ENCODE peak calls at places on chromosomes 16 and 17, in ten cellular contexts. One of them, this sample, is unnamed. For H3K4me1, the result is how much of the 10 kb centered on the place peaks cover.

GRCh38 chr17:2027528-2028233 is 2.3 kb upstream of the DPH1 start:
- DNase-seq in uterus: no peak
- DNase-seq in K562: no peak
- DNase-seq in stomach: no peak
- DNase-seq in spleen: no peak
- DNase-seq in heart left ventricle: no peak
- DNase-seq in ovary: peak
- DNase-seq in HCT116: no peak
- DNase-seq in A549: no peak
- DNase-seq in Peyer's patch: no peak
- DNase-seq in this sample: peak

GRCh38 chr16:72924918-72925630 is 122.9 kb downstream of the ZFHX3 start:
- DNase-seq in uterus: no peak
- DNase-seq in K562: no peak
- DNase-seq in stomach: peak
- DNase-seq in spleen: peak
- DNase-seq in heart left ventricle: no peak
- DNase-seq in ovary: no peak
- DNase-seq in HCT116: no peak
- DNase-seq in A549: no peak
- DNase-seq in Peyer's patch: no peak
- DNase-seq in this sample: no peak

GRCh38 chr16:50845296-50845695 is 103.4 kb downstream of the CYLD start:
- DNase-seq in uterus: no peak
- DNase-seq in K562: no peak
- DNase-seq in stomach: no peak
- DNase-seq in spleen: no peak
- DNase-seq in heart left ventricle: no peak
- DNase-seq in ovary: no peak
- DNase-seq in HCT116: no peak
- DNase-seq in A549: no peak
- DNase-seq in Peyer's patch: no peak
- DNase-seq in this sample: no peak

GRCh38 chr17:67629963-67630320 is 87.8 kb upstream of the NOL11 start:
- DNase-seq in uterus: no peak
- DNase-seq in K562: no peak
- DNase-seq in stomach: no peak
- DNase-seq in spleen: no peak
- DNase-seq in heart left ventricle: no peak
- DNase-seq in ovary: no peak
- DNase-seq in HCT116: peak
- DNase-seq in A549: peak
- DNase-seq in Peyer's patch: no peak
- DNase-seq in this sample: no peak

GRCh38 chr17:53058031-53058430 is 764.7 kb upstream of the KIF2B start:
- DNase-seq in uterus: no peak
- DNase-seq in K562: no peak
- DNase-seq in stomach: no peak
- DNase-seq in spleen: no peak
- DNase-seq in heart left ventricle: no peak
- DNase-seq in ovary: no peak
- DNase-seq in HCT116: no peak
- DNase-seq in A549: no peak
- DNase-seq in Peyer's patch: no peak
- DNase-seq in this sample: no peak

GRCh38 chr17:43939886-43940285 is 2.4 kb downstream of the PPY start:
- DNase-seq in uterus: no peak
- DNase-seq in K562: no peak
- DNase-seq in stomach: no peak
- DNase-seq in spleen: no peak
- DNase-seq in heart left ventricle: no peak
- DNase-seq in ovary: no peak
- DNase-seq in HCT116: no peak
- DNase-seq in A549: no peak
- DNase-seq in Peyer's patch: no peak
- DNase-seq in this sample: no peak

GRCh38 chr17:42329025-42329976 is 41.0 kb downstream of the STAT5A start:
- DNase-seq in uterus: no peak
- DNase-seq in K562: no peak
- DNase-seq in stomach: no peak
- DNase-seq in spleen: no peak
- DNase-seq in heart left ventricle: no peak
- DNase-seq in ovary: no peak
- DNase-seq in HCT116: no peak
- DNase-seq in A549: peak
- DNase-seq in Peyer's patch: no peak
- DNase-seq in this sample: no peak

GRCh38 chr16:30535106-30535776 is 583 bp upstream of the ZNF747 start:
- DNase-seq in uterus: no peak
- DNase-seq in K562: no peak
- DNase-seq in stomach: no peak
- DNase-seq in spleen: no peak
- DNase-seq in heart left ventricle: no peak
- DNase-seq in ovary: no peak
- DNase-seq in HCT116: no peak
- DNase-seq in A549: no peak
- DNase-seq in Peyer's patch: no peak
- DNase-seq in this sample: no peak

GRCh38 chr17:33564146-33564545 is 271.1 kb upstream of the ASIC2 start:
- DNase-seq in uterus: no peak
- DNase-seq in K562: no peak
- DNase-seq in stomach: no peak
- DNase-seq in spleen: no peak
- DNase-seq in heart left ventricle: no peak
- DNase-seq in ovary: no peak
- DNase-seq in HCT116: no peak
- DNase-seq in A549: no peak
- DNase-seq in Peyer's patch: no peak
- DNase-seq in this sample: no peak

GRCh38 chr17:76635039-76635438 is 8.5 kb downstream of the ST6GALNAC1 start:
- DNase-seq in uterus: no peak
- DNase-seq in K562: no peak
- DNase-seq in stomach: no peak
- DNase-seq in spleen: no peak
- DNase-seq in heart left ventricle: no peak
- DNase-seq in ovary: no peak
- DNase-seq in HCT116: no peak
- DNase-seq in A549: no peak
- DNase-seq in Peyer's patch: no peak
- DNase-seq in this sample: no peak

GRCh38 chr17:41893384-41893783 is 25.4 kb downstream of the ACLY start:
- DNase-seq in uterus: no peak
- DNase-seq in K562: no peak
- DNase-seq in stomach: no peak
- DNase-seq in spleen: no peak
- DNase-seq in heart left ventricle: no peak
- DNase-seq in ovary: no peak
- DNase-seq in HCT116: no peak
- DNase-seq in A549: no peak
- DNase-seq in Peyer's patch: no peak
- DNase-seq in this sample: no peak

GRCh38 chr17:4881761-4882555 is 17.4 kb upstream of the C17orf107 start:
- DNase-seq in uterus: no peak
- DNase-seq in K562: peak
- DNase-seq in stomach: peak
- DNase-seq in spleen: peak
- DNase-seq in heart left ventricle: peak
- DNase-seq in ovary: peak
- DNase-seq in HCT116: no peak
- DNase-seq in A549: peak
- DNase-seq in Peyer's patch: peak
- DNase-seq in this sample: no peak

GRCh38 chr17:55053855-55054254 is 85.3 kb downstream of the STXBP4 start:
- DNase-seq in uterus: no peak
- DNase-seq in K562: no peak
- DNase-seq in stomach: no peak
- DNase-seq in spleen: no peak
- DNase-seq in heart left ventricle: no peak
- DNase-seq in ovary: no peak
- DNase-seq in HCT116: no peak
- DNase-seq in A549: peak
- DNase-seq in Peyer's patch: no peak
- DNase-seq in this sample: no peak

GRCh38 chr16:8589293-8590160 is 784 bp downstream of the TMEM114 start:
- DNase-seq in uterus: no peak
- DNase-seq in K562: no peak
- DNase-seq in stomach: no peak
- DNase-seq in spleen: no peak
- DNase-seq in heart left ventricle: no peak
- DNase-seq in ovary: no peak
- DNase-seq in HCT116: no peak
- DNase-seq in A549: no peak
- DNase-seq in Peyer's patch: no peak
- DNase-seq in this sample: no peak

GRCh38 chr17:19345067-19345460 is 17.5 kb downstream of the B9D1 start:
- DNase-seq in uterus: peak
- DNase-seq in K562: no peak
- DNase-seq in stomach: no peak
- DNase-seq in spleen: peak
- DNase-seq in heart left ventricle: no peak
- DNase-seq in ovary: no peak
- DNase-seq in HCT116: no peak
- DNase-seq in A549: no peak
- DNase-seq in Peyer's patch: no peak
- DNase-seq in this sample: peak

GRCh38 chr16:4837733-4838501 is 9.2 kb downstream of the GLYR1 start:
- DNase-seq in uterus: no peak
- DNase-seq in K562: no peak
- DNase-seq in stomach: no peak
- DNase-seq in spleen: no peak
- DNase-seq in heart left ventricle: no peak
- DNase-seq in ovary: no peak
- DNase-seq in HCT116: no peak
- DNase-seq in A549: no peak
- DNase-seq in Peyer's patch: no peak
- DNase-seq in this sample: no peak

GRCh38 chr17:49229076-49229804 is 1.3 kb downstream of the PHOSPHO1 start:
- DNase-seq in uterus: no peak
- DNase-seq in K562: no peak
- DNase-seq in stomach: no peak
- DNase-seq in spleen: no peak
- DNase-seq in heart left ventricle: no peak
- DNase-seq in ovary: no peak
- DNase-seq in HCT116: no peak
- DNase-seq in A549: no peak
- DNase-seq in Peyer's patch: no peak
- DNase-seq in this sample: no peak
- TF ChIP-seq POLR2A in uterus: no peak
- TF ChIP-seq POLR2A in K562: no peak
- TF ChIP-seq POLR2A in stomach: no peak
- TF ChIP-seq POLR2A in spleen: no peak
- TF ChIP-seq POLR2A in heart left ventricle: no peak
- TF ChIP-seq POLR2A in ovary: no peak
- TF ChIP-seq POLR2A in HCT116: no peak
- TF ChIP-seq POLR2A in A549: no peak
- TF ChIP-seq POLR2A in Peyer's patch: no peak
- TF ChIP-seq POLR2A in this sample: no peak

DNA sequence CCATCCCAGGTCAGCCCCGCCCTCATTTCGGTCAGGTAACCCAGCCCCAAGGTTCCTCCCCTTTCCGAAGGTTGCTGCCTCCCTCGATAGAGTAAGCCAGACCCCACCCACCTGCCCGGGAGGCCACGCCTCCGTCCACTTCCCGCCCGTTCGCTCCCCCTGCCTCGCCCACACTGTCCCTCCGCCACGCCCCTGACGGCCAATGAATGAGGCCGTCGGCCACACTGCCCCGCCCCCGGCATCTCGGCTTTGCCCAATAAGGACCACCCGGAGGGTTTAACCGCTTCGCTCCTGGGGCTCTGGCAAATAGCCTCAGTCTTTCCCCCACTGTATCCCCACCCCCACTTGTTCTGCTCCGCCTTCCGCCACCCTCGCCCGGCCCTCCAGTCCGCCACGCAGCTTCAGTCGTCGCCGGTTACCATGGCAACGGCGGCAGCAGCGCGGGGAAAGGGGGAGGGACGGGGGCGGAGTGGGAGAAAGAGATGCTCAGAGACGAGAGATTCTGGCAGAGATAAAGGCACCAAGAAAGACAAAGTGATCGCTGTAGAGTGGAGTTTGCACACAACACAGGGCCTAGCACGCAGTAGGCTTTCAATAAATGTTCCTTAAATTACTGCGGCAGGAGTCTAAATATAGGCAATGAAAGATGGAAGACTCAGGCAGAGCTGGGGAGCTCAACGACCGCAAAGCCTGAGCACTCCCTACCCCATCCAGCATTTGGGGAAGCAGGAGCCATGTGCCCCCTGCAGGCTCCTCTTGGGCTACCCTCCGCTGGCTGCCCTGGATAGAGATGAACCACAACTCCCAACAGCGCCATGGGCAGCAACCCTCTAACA is 5.1 kb downstream of the DLG4 start:
- DNase-seq in uterus: peak
- DNase-seq in K562: peak
- DNase-seq in stomach: peak
- DNase-seq in spleen: peak
- DNase-seq in heart left ventricle: peak
- DNase-seq in ovary: peak
- DNase-seq in HCT116: peak
- DNase-seq in A549: peak
- DNase-seq in Peyer's patch: peak
- DNase-seq in this sample: peak
- H3K4me1 ChIP-seq in uterus: under half
- H3K4me1 ChIP-seq in K562: under half
- H3K4me1 ChIP-seq in stomach: under half
- H3K4me1 ChIP-seq in spleen: half or more
- H3K4me1 ChIP-seq in heart left ventricle: half or more
- H3K4me1 ChIP-seq in ovary: under half
- H3K4me1 ChIP-seq in HCT116: half or more
- H3K4me1 ChIP-seq in A549: under half
- H3K4me1 ChIP-seq in Peyer's patch: under half
- H3K4me1 ChIP-seq in this sample: under half

DNA sequence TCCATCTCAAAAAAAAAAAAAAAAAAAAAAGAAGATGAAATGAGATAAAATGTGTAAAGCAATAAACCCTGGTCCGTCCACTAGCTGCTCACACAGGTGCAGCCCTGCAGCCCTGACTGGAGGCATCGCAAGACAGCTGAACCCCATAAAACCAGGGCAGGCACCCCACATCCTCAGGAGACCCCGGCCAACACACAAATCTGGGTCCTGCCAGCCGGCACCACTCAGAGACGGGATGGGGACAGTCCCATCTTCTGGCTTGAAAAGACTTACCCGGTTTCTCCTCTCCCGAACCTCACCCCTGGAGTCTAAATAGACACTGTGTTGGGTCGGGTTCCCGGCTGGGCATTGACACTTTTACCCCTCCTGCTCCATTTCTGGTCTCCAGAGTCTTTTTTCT is 52.7 kb upstream of the TNRC6C start:
- DNase-seq in uterus: no peak
- DNase-seq in K562: no peak
- DNase-seq in stomach: no peak
- DNase-seq in spleen: no peak
- DNase-seq in heart left ventricle: no peak
- DNase-seq in ovary: no peak
- DNase-seq in HCT116: no peak
- DNase-seq in A549: no peak
- DNase-seq in Peyer's patch: no peak
- DNase-seq in this sample: no peak
- TF ChIP-seq CTCF in uterus: no peak
- TF ChIP-seq CTCF in K562: no peak
- TF ChIP-seq CTCF in stomach: no peak
- TF ChIP-seq CTCF in spleen: no peak
- TF ChIP-seq CTCF in heart left ventricle: no peak
- TF ChIP-seq CTCF in ovary: no peak
- TF ChIP-seq CTCF in HCT116: no peak
- TF ChIP-seq CTCF in A549: no peak
- TF ChIP-seq CTCF in Peyer's patch: no peak
- TF ChIP-seq CTCF in this sample: no peak

GRCh38 chr17:80219777-80220708 is at the start of the genes SGSH and SLC26A11:
- DNase-seq in uterus: peak
- DNase-seq in K562: peak
- DNase-seq in stomach: peak
- DNase-seq in spleen: peak
- DNase-seq in heart left ventricle: peak
- DNase-seq in ovary: peak
- DNase-seq in HCT116: peak
- DNase-seq in A549: peak
- DNase-seq in Peyer's patch: peak
- DNase-seq in this sample: peak
- TF ChIP-seq POLR2A in uterus: peak
- TF ChIP-seq POLR2A in K562: peak
- TF ChIP-seq POLR2A in stomach: no peak
- TF ChIP-seq POLR2A in spleen: no peak
- TF ChIP-seq POLR2A in heart left ventricle: peak
- TF ChIP-seq POLR2A in ovary: peak
- TF ChIP-seq POLR2A in HCT116: peak
- TF ChIP-seq POLR2A in A549: peak
- TF ChIP-seq POLR2A in Peyer's patch: peak
- TF ChIP-seq POLR2A in this sample: no peak

This sample was measured in adrenal gland.